ENCODE peak calls at places on chromosome 18, in seven cellular contexts. M is foreskin fibroblast, V is epithelial cell of esophagus, O is neuronal stem cell, K is adipocyte, P is fibroblast of the aortic adventitia, X is epithelial cell of proximal tubule. H is an unnamed sample.

GRCh38 chr18:8627107-8627472 is 17.9 kb downstream of the RAB12 start:
- DNase-seq in M (no peak), V (peak; percentile 11), O (no peak), K (no peak), P (no peak), X (no peak), H (no peak)

GRCh38 chr18:38790303-38790702 is 1224.7 kb upstream of the CELF4 start:
- DNase-seq in M (no peak), V (peak; percentile 45), O (no peak), K (no peak), P (no peak), X (no peak), H (no peak)

GRCh38 chr18:68024716-68025115 is 508.2 kb upstream of the DSEL start:
- DNase-seq in M (no peak), V (no peak), O (no peak), K (peak; percentile 40), P (peak; percentile 70), X (no peak), H (peak; percentile 21)

GRCh38 chr18:50194623-50195532 is at the start of gene MYO5B:
- DNase-seq in M (peak; percentile 23), V (peak; percentile 85), O (peak; percentile 58), K (peak; percentile 8), P (no peak), X (no peak), H (no peak)

GRCh38 chr18:8232791-8233190 is 376.4 kb upstream of the RAB12 start:
- DNase-seq in M (no peak), V (no peak), O (no peak), K (no peak), P (no peak), X (no peak), H (no peak)

GRCh38 chr18:27685807-27686412 is 491.0 kb downstream of the CDH2 start:
- DNase-seq in M (peak; percentile 61), V (peak; percentile 61), O (no peak), K (peak; percentile 87), P (peak; percentile 67), X (no peak), H (peak; percentile 54)

GRCh38 chr18:55110436-55110835 is 151.2 kb upstream of the CCDC68 start:
- DNase-seq in M (no peak), V (no peak), O (no peak), K (no peak), P (no peak), X (no peak), H (no peak)

GRCh38 chr18:21112140-21112473 is 494 bp upstream of the ROCK1 start:
- DNase-seq in M (no peak), V (no peak), O (no peak), K (peak; percentile 83), P (no peak), X (no peak), H (no peak)

GRCh38 chr18:34709104-34709503 is 994 bp upstream of the DTNA start:
- DNase-seq in M (peak; percentile 93), V (peak; percentile 91), O (no peak), K (peak; percentile 92), P (peak; percentile 83), X (peak; percentile 54), H (peak; percentile 95)

GRCh38 chr18:79208882-79209281 is 139.7 kb downstream of the ATP9B start:
- DNase-seq in M (no peak), V (no peak), O (no peak), K (no peak), P (no peak), X (no peak), H (no peak)

GRCh38 chr18:55406374-55407045 is 181.5 kb downstream of the TCF4 start:
- DNase-seq in M (peak; percentile 25), V (no peak), O (no peak), K (no peak), P (no peak), X (no peak), H (no peak)

GRCh38 chr18:33946322-33946721 is 278.4 kb downstream of the NOL4 start:
- DNase-seq in M (no peak), V (peak; percentile 5), O (no peak), K (peak; percentile 26), P (peak; percentile 3), X (no peak), H (no peak)

GRCh38 chr18:14945984-14946383 is 198.0 kb downstream of the ANKRD30B start:
- DNase-seq in M (no peak), V (no peak), O (no peak), K (no peak), P (no peak), X (no peak), H (no peak)

GRCh38 chr18:34802938-34803337 is 92.8 kb downstream of the DTNA start:
- DNase-seq in M (no peak), V (no peak), O (no peak), K (peak; percentile 24), P (no peak), X (no peak), H (no peak)

GRCh38 chr18:24627644-24628315 is 167.3 kb downstream of the HRH4 start:
- DNase-seq in M (no peak), V (peak; percentile 5), O (no peak), K (no peak), P (no peak), X (no peak), H (no peak)

GRCh38 chr18:79927597-79928562 is 23.6 kb downstream of the SLC66A2 start:
- DNase-seq in M (no peak), V (no peak), O (no peak), K (no peak), P (no peak), X (no peak), H (no peak)

DNA sequence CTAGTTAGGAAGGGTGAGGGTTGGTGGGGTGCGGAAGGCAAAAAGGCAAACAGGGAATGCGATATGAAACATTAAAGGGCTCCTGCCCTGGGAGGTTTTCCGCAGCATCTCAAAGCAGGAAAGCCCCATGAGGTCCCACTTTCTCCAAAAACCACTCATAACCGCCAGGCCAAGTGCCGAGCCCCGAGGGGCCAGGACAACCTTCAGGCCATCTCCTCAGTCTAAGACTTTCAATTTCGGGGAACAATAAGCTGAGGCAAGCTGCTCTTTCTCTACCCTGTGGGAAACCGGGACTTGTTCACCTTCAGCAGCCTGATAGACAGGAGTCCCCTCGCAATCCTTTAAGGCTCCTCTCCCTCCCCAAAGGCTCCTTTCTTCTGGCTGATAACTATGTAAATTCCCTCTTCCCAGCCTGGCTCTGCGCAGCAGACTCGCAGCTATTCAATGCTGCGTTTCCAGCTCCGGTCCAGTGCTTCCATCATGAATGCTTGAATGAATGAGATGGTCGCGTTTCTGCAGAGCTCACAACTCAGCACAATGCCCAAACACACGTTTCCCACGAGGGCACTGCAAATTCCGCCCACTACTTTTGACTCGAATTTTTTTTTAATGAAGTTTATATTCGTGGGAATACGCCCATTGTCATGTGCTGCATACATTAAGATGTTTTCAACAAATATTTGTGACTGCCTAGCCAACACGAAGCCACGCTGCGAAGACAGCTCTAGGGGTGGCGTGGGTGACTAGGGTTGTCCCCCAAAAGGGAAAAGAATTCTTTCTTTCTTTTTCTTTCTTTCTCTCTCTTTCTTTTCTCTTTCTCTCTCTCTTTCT is 1.4 kb downstream of the LAMA1 start:
- DNase-seq in M (peak; percentile 55), V (peak; percentile 42), O (peak; percentile 69), K (peak; percentile 48), P (peak; percentile 3), X (peak; percentile 35), H (peak; percentile 27)
- H3K4me3 ChIP-seq in M (peak overlapping the region; percentile 46), V (peak overlapping the region; percentile 53), O (peak overlapping the region; percentile 89), K (peak overlapping the region; percentile 82), P (peak overlapping the region; percentile 44), X (peak overlapping the region; percentile 65), H (peak overlapping the region; percentile 57)

GRCh38 chr18:13610517-13610916 is 115.8 kb downstream of the FAM210A start:
- DNase-seq in M (no peak), V (no peak), O (no peak), K (no peak), P (no peak), X (no peak), H (no peak)

GRCh38 chr18:13613099-13613498 is 113.3 kb downstream of the FAM210A start:
- DNase-seq in M (no peak), V (no peak), O (no peak), K (no peak), P (no peak), X (no peak), H (no peak)

GRCh38 chr18:13612111-13612997 is 114.0 kb downstream of the FAM210A start:
- DNase-seq in M (no peak), V (no peak), O (no peak), K (no peak), P (no peak), X (no peak), H (no peak)

GRCh38 chr18:13611058-13611615 is 115.2 kb downstream of the FAM210A start:
- DNase-seq in M (no peak), V (no peak), O (peak; percentile 24), K (peak; percentile 52), P (peak; percentile 34), X (no peak), H (peak; percentile 65)

DNA sequence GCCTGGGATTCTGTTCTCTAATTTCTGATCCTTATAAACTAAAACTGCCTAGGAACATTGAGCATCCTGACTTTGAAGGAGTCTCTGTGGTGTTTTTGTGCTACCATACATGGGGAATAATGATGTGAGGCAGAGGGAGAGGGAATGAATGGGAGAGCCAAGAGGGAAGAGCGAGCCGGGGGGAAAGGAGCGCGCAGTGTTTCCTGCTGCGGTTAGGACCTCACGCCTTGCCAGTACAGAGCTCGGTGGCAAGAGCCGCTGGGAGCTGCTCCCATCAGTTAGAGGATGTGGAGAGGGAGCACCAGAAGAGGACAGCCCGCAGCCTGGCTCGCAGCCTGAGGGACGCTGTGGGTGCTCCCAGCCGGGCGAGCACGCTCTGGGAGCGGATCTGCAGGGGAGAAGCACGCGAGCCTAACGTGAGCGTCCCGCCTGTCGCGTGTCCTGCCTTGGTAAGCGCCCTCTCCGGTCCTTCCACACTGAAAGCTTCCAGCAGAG is 114.7 kb downstream of the FAM210A start:
- DNase-seq in M (peak; percentile 49), V (peak; percentile 6), O (peak; percentile 17), K (peak; percentile 51), P (peak; percentile 53), X (no peak), H (peak; percentile 23)
- H3K4me3 ChIP-seq in M (peak overlapping the region; percentile 49), V (no peak overlapping the region), O (no peak overlapping the region), K (peak overlapping the region; percentile 73), P (peak overlapping the region; percentile 58), X (peak overlapping the region; percentile 38), H (peak overlapping the region; percentile 38)

GRCh38 chr18:46246101-46246500 is 141.9 kb downstream of the HAUS1 start:
- DNase-seq in M (no peak), V (no peak), O (no peak), K (no peak), P (no peak), X (no peak), H (no peak)
- H3K4me3 ChIP-seq in M (no peak overlapping the region), V (no peak overlapping the region), O (no peak overlapping the region), K (no peak overlapping the region), P (no peak overlapping the region), X (no peak overlapping the region), H (no peak overlapping the region)

GRCh38 chr18:31041346-31042067 is 1.0 kb downstream of the DSC3 start:
- DNase-seq in M (no peak), V (peak; percentile 51), O (peak; percentile 27), K (no peak), P (no peak), X (no peak), H (no peak)
- H3K4me3 ChIP-seq in M (no peak overlapping the region), V (peak overlapping the region; percentile 86), O (no peak overlapping the region), K (peak overlapping the region; percentile 18), P (no peak overlapping the region), X (no peak overlapping the region), H (no peak overlapping the region)

GRCh38 chr18:26549486-26550435 is 1.4 kb upstream of the KCTD1 start:
- DNase-seq in M (peak; percentile 88), V (peak; percentile 75), O (peak; percentile 51), K (peak; percentile 77), P (peak; percentile 62), X (no peak), H (peak; percentile 71)
- H3K4me3 ChIP-seq in M (peak overlapping the region; percentile 70), V (peak overlapping the region; percentile 63), O (peak overlapping the region; percentile 90), K (peak overlapping the region; percentile 85), P (peak overlapping the region; percentile 81), X (peak overlapping the region; percentile 70), H (peak overlapping the region; percentile 73)